ENCODE peak calls at places on chromosomes 2 and 18, in six cellular contexts. Y is CD4-positive, alpha-beta memory T cell; R is neural progenitor cell; U is neuronal stem cell; L is colonic mucosa; Q is lung. K is an unnamed sample. For H3K27me3 and H3K4me1, the result is how much of the 10 kb centered on the place peaks cover.

GRCh38 chr18:79737426-79737825 is 57.8 kb downstream of the CTDP1 start:
- DNase-seq in Q (no peak), Y (no peak), U (no peak), R (no peak), L (no peak), K (no peak)

GRCh38 chr2:36163520-36164239 is 191.9 kb upstream of the CRIM1 start:
- DNase-seq in R (no peak), Q (no peak), L (no peak), Y (no peak), U (no peak), K (no peak)

GRCh38 chr2:223465793-223466192 is 136.4 kb downstream of the SCG2 start:
- DNase-seq in Y (no peak), R (no peak), L (peak), U (no peak), Q (peak), K (no peak)

GRCh38 chr2:120230515-120231471 is 7.6 kb upstream of the TMEM185B start:
- DNase-seq in Y (no peak), L (peak), R (no peak), Q (no peak), U (no peak), K (no peak)

GRCh38 chr2:212484563-212485080 is 54.0 kb downstream of the ERBB4 start:
- DNase-seq in U (no peak), Y (no peak), L (no peak), Q (no peak), R (peak), K (no peak)

GRCh38 chr2:157257312-157258252 is at the start of gene GALNT5:
- DNase-seq in R (peak), Y (peak), U (peak), Q (no peak), L (peak), K (peak)

GRCh38 chr2:160015746-160016145 is 46.7 kb downstream of the PLA2R1 start:
- DNase-seq in R (no peak), Y (no peak), L (no peak), Q (no peak), U (no peak), K (no peak)

GRCh38 chr18:44915661-44916060 is 235.0 kb downstream of the SETBP1 start:
- DNase-seq in Q (no peak), L (no peak), Y (no peak), U (no peak), R (no peak), K (no peak)

GRCh38 chr18:37419272-37419671 is 146.3 kb downstream of the CELF4 start:
- DNase-seq in Q (no peak), Y (no peak), U (no peak), R (no peak), L (no peak), K (no peak)

GRCh38 chr2:180790891-180791290 is 189.5 kb upstream of the UBE2E3 start:
- DNase-seq in Y (no peak), Q (no peak), L (no peak), U (no peak), R (no peak), K (no peak)

GRCh38 chr2:8684885-8685696 is 3.2 kb downstream of the ID2 start:
- DNase-seq in U (peak), L (peak), R (peak), Y (peak), Q (peak), K (peak)

GRCh38 chr2:238731961-238732360 is 115.9 kb upstream of the TWIST2 start:
- DNase-seq in L (no peak), Q (no peak), R (no peak), Y (no peak), U (no peak), K (no peak)

GRCh38 chr2:42922790-42923631 is 130.6 kb upstream of the HAAO start:
- DNase-seq in L (no peak), U (no peak), Y (no peak), Q (no peak), R (no peak), K (no peak)

GRCh38 chr2:14348247-14348646 is 284.3 kb upstream of the LRATD1 start:
- DNase-seq in U (no peak), L (no peak), Q (no peak), Y (no peak), R (no peak), K (no peak)

GRCh38 chr2:170371231-170371630 is 193.3 kb downstream of the MYO3B start:
- DNase-seq in U (no peak), Q (no peak), L (no peak), Y (no peak), R (no peak), K (no peak)

GRCh38 chr18:13914170-13914569 is 1.2 kb downstream of the MC2R start:
- DNase-seq in L (no peak), Y (no peak), R (no peak), Q (no peak), U (no peak), K (no peak)

GRCh38 chr2:31238906-31239841 is 5.2 kb downstream of the EHD3 start:
- DNase-seq in L (no peak), U (no peak), R (no peak), Q (no peak), Y (no peak), K (no peak)

GRCh38 chr18:34493099-34493544 is 217.0 kb upstream of the DTNA start:
- DNase-seq in U (peak), R (peak), Q (peak), Y (no peak), L (peak), K (no peak)

GRCh38 chr2:224309216-224309615 is 92.7 kb downstream of the FAM124B start:
- DNase-seq in L (no peak), U (no peak), R (no peak), Q (no peak), Y (no peak), K (no peak)

GRCh38 chr2:241358470-241358869 is 2.4 kb downstream of the FARP2 start:
- DNase-seq in R (no peak), L (no peak), Y (no peak), Q (no peak), U (no peak), K (no peak)

GRCh38 chr2:232872826-232873225 is 2.8 kb downstream of the SNORC start:
- DNase-seq in Y (no peak), L (no peak), R (no peak), Q (no peak), U (no peak), K (no peak)

GRCh38 chr2:105877945-105878344 is 133.2 kb downstream of the NCK2 start:
- DNase-seq in U (no peak), R (no peak), L (peak), Y (no peak), Q (no peak), K (no peak)

GRCh38 chr2:163610817-163611556 is 124.8 kb downstream of the FIGN start:
- DNase-seq in U (no peak), Y (no peak), L (no peak), R (peak), Q (no peak), K (peak)

GRCh38 chr2:199111461-199111860 is 346.3 kb downstream of the SATB2 start:
- DNase-seq in Q (no peak), L (no peak), Y (no peak), R (no peak), U (no peak), K (no peak)

DNA sequence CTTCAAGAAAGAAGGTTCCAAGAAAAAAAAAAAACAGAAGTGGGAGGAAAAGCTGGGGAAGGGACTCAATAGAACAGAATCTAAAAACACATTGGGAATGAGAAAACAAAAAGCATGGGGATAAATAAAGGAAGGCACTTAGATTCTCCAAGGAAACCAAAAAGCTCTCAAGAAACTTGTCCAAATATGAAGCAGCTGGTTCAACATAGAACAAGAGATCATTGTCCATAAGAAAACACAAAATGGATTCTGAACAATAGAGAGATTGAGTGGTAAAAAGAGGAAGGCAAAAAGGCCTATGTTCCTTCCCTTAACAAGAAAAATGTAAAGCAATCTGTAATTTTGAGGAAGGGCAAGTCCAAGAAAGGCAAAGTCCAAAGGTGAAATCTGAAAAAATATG is 32.9 kb upstream of the ALK start:
- DNase-seq in Q (no peak), U (no peak), R (no peak), Y (no peak), L (no peak), K (no peak)
- H3K4me3 ChIP-seq in Q (no peak), U (no peak), R (no peak), Y (no peak), L (no peak), K (no peak)

GRCh38 chr2:138504546-138505239 is 3.1 kb downstream of the SPOPL start:
- DNase-seq in L (no peak), Q (no peak), R (no peak), Y (no peak), U (no peak), K (no peak)

GRCh38 chr2:138503652-138504051 is 2.1 kb downstream of the SPOPL start:
- DNase-seq in U (no peak), R (no peak), L (no peak), Q (no peak), Y (no peak), K (no peak)

GRCh38 chr2:138504092-138504491 is 2.5 kb downstream of the SPOPL start:
- DNase-seq in R (no peak), U (no peak), L (no peak), Q (no peak), Y (no peak), K (no peak)

GRCh38 chr2:138510319-138510718 is 8.7 kb downstream of the SPOPL start:
- DNase-seq in Y (no peak), Q (no peak), L (no peak), R (no peak), U (no peak), K (no peak)

DNA sequence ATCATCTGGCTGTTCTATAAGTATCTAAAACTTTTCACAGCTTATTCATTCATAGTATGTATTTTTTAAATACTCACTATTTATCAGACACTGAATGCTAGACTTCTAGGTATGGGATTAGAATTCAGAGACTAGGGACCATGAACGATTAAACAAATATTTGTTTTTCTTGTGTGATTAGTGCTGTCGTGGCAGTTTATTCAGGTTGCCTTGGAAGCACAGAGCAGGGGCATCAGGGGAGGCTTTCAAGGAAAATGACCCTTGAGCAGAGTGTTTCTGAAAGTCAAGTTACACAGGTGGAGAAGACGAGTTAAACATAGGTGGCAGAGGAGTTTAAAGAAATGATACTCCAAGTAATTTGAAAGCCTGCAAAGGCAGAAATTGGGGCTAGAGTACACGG is 5.7 kb downstream of the SPOPL start:
- DNase-seq in U (no peak), L (no peak), Q (no peak), R (no peak), Y (no peak), K (no peak)
- H3K27me3 ChIP-seq in U (under half), L (under half), Q (under half), R (under half), Y (under half), K (under half)

GRCh38 chr2:96860065-96861029 is 2.5 kb upstream of the ANKRD39 start:
- DNase-seq in Q (no peak), R (no peak), L (no peak), U (no peak), Y (peak), K (no peak)
- H3K4me1 ChIP-seq in Q (under half), R (under half), L (under half), U (under half), Y (under half), K (under half)

GRCh38 chr18:61992285-61992684 is 99.5 kb upstream of the RNF152 start:
- DNase-seq in L (no peak), Y (no peak), U (no peak), Q (no peak), R (no peak), K (no peak)
- H3K4me3 ChIP-seq in L (no peak), Y (no peak), U (no peak), Q (no peak), R (no peak), K (no peak)

GRCh38 chr2:236366049-236366387 is 101.8 kb upstream of the ASB18 start:
- DNase-seq in Q (no peak), L (no peak), Y (no peak), U (no peak), R (no peak), K (no peak)

GRCh38 chr2:236366406-236366805 is 102.2 kb upstream of the ASB18 start:
- DNase-seq in Y (peak), Q (no peak), R (no peak), U (no peak), L (no peak), K (no peak)

GRCh38 chr2:236369606-236370005 is 105.4 kb upstream of the ASB18 start:
- DNase-seq in R (peak), Q (peak), L (peak), Y (no peak), U (no peak), K (no peak)

GRCh38 chr2:236365258-236366048 is 101.2 kb upstream of the ASB18 start:
- DNase-seq in U (no peak), Y (no peak), L (no peak), Q (no peak), R (no peak), K (no peak)

GRCh38 chr2:236367791-236368289 is 103.6 kb upstream of the ASB18 start:
- DNase-seq in Y (no peak), U (no peak), L (no peak), Q (no peak), R (no peak), K (no peak)
- H3K27me3 ChIP-seq in Y (under half), U (under half), L (under half), Q (under half), R (under half), K (under half)

DNA sequence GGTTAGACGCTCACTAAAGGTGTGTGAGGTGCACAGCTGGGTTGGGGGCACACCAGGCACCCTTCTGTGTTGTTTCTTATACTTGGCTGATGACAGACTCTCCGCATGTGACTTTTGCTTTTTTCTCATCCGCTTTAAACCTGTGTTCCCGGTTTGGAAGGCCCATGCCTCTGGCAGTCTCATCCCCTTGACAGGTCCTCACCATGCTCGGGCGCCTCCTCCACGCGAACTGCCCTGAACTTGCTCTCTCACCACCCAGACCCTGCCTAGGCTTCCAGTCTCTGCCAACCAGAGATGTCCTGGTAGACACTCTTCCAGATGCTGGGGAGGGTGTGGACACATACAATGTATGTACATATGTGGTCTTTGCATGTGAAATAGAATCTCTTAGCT is 79.8 kb downstream of the LIMS1 start:
- DNase-seq in Q (no peak), U (no peak), Y (no peak), R (no peak), L (no peak), K (no peak)
- H3K4me1 ChIP-seq in Q (under half), U (under half), Y (half or more), R (under half), L (under half), K (under half)

DNA sequence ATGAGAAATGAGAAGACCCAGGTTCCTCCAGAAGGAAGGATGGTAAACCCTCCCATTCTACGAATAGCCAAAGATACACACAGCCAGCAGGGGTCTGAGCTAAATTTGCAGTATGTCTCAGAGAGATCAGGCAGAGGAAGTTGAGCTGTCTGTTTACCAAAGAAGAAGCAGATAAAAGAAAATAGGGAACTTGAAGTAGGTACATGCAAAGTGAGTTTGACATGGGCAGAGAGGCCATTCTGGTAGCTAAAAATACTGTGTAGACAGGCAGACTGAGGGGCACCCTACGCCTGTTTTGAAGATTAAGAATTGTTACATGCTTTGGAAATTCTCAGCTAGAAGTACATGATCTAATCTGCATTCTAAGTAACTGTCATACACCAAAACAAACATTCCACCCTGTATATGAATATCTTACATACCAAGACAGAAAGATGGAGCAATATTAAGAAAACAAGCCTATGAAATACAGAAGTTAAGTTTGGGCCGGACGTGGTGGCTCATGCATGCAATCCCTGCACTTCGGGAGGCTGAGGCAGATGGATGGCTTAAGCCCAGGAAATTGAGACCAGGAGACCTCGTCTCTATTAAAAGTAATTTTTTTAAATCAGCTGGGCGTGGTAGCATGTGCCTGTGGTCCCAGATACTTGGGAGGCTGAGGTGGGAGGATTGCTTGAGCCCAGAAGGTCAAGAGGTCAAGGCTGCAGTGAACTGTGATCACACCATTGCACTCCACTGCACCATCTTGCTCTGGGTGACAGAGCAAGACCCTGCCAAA is 157.9 kb downstream of the ANKRD44 start:
- DNase-seq in Q (no peak), U (no peak), Y (peak), R (no peak), L (no peak), K (no peak)
- H3K4me3 ChIP-seq in Q (no peak), U (no peak), Y (no peak), R (no peak), L (no peak), K (no peak)

GRCh38 chr2:219476605-219477578 is 21.8 kb upstream of the GMPPA start:
- DNase-seq in Q (no peak), U (peak), L (no peak), R (peak), Y (peak), K (peak)
- H3K27me3 ChIP-seq in Q (under half), U (under half), L (under half), R (under half), Y (under half), K (under half)

DNA sequence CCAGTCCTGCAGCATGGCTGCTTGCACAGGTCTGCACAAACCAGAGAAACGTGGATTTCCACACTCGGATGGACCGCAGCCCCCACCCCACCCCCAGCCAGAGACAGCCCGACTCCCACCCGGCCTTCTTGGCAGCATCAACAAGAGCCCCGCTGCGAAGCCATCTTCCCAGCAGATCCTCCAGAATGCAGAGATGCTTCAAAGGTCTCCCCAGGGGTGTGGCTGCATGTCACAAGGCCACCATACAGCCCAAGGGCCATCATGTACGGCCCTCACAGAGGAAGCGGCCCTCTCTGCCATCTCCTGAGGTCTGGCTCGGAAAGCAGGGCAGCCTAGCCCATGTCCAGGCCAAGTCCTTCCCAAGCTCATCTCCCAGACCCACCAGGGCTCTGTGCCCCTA is 11.5 kb downstream of the DNMT3A start:
- DNase-seq in L (no peak), Q (no peak), U (no peak), R (no peak), Y (no peak), K (no peak)
- H3K4me1 ChIP-seq in L (under half), Q (under half), U (under half), R (under half), Y (under half), K (under half)

K was measured in HAP-1.